ENCODE peak calls at places on chromosome 1, in seven cellular contexts. One of them, this sample, is unnamed.

GRCh38 chr1:106292130-106292529 is 764.3 kb upstream of the PRMT6 start:
- DNase-seq in ACHN: no peak
- DNase-seq in DMS 273 treated with DMSO at 0.1 percent for 48 hours: no peak
- DNase-seq in activated CD4-positive, CD25-positive, alpha-beta regulatory T cell treated with anti-CD3 and anti-CD28 coated beads, Interleukin-2, amount 50 U/mL, for 72 hours: no peak
- DNase-seq in activated naive CD4-positive, alpha-beta T cell treated with anti-CD3 and anti-CD28 coated beads for 36 hours: no peak
- DNase-seq in AG04450: no peak
- DNase-seq in BJ: no peak
- DNase-seq in this sample: no peak

GRCh38 chr1:65993047-65993363 is 200.3 kb downstream of the PDE4B start:
- DNase-seq in ACHN: no peak
- DNase-seq in activated CD4-positive, CD25-positive, alpha-beta regulatory T cell treated with anti-CD3 and anti-CD28 coated beads, Interleukin-2, amount 50 U/mL, for 72 hours: no peak
- DNase-seq in AG04450: no peak
- DNase-seq in BJ: no peak
- DNase-seq in activated naive CD4-positive, alpha-beta T cell treated with anti-CD3 and anti-CD28 coated beads for 36 hours: no peak
- DNase-seq in DMS 273 treated with DMSO at 0.1 percent for 48 hours: no peak
- DNase-seq in this sample: no peak

GRCh38 chr1:22379566-22379965 is 72.1 kb upstream of the ZBTB40 start:
- DNase-seq in activated CD4-positive, CD25-positive, alpha-beta regulatory T cell treated with anti-CD3 and anti-CD28 coated beads, Interleukin-2, amount 50 U/mL, for 72 hours: no peak
- DNase-seq in ACHN: no peak
- DNase-seq in AG04450: no peak
- DNase-seq in DMS 273 treated with DMSO at 0.1 percent for 48 hours: no peak
- DNase-seq in BJ: peak; percentile 54
- DNase-seq in activated naive CD4-positive, alpha-beta T cell treated with anti-CD3 and anti-CD28 coated beads for 36 hours: no peak
- DNase-seq in this sample: peak; percentile 92

GRCh38 chr1:211370669-211371068 is 44.0 kb downstream of the TRAF5 start:
- DNase-seq in BJ: no peak
- DNase-seq in DMS 273 treated with DMSO at 0.1 percent for 48 hours: no peak
- DNase-seq in AG04450: no peak
- DNase-seq in ACHN: no peak
- DNase-seq in activated CD4-positive, CD25-positive, alpha-beta regulatory T cell treated with anti-CD3 and anti-CD28 coated beads, Interleukin-2, amount 50 U/mL, for 72 hours: no peak
- DNase-seq in activated naive CD4-positive, alpha-beta T cell treated with anti-CD3 and anti-CD28 coated beads for 36 hours: no peak
- DNase-seq in this sample: no peak

GRCh38 chr1:93616996-93617669 is 64.5 kb downstream of the BCAR3 start:
- DNase-seq in activated naive CD4-positive, alpha-beta T cell treated with anti-CD3 and anti-CD28 coated beads for 36 hours: no peak
- DNase-seq in AG04450: no peak
- DNase-seq in DMS 273 treated with DMSO at 0.1 percent for 48 hours: peak; percentile 36
- DNase-seq in BJ: no peak
- DNase-seq in ACHN: no peak
- DNase-seq in activated CD4-positive, CD25-positive, alpha-beta regulatory T cell treated with anti-CD3 and anti-CD28 coated beads, Interleukin-2, amount 50 U/mL, for 72 hours: no peak
- DNase-seq in this sample: no peak

GRCh38 chr1:42853116-42853884 is 6.9 kb downstream of the ZNF691 start:
- DNase-seq in ACHN: no peak
- DNase-seq in BJ: no peak
- DNase-seq in activated naive CD4-positive, alpha-beta T cell treated with anti-CD3 and anti-CD28 coated beads for 36 hours: no peak
- DNase-seq in activated CD4-positive, CD25-positive, alpha-beta regulatory T cell treated with anti-CD3 and anti-CD28 coated beads, Interleukin-2, amount 50 U/mL, for 72 hours: no peak
- DNase-seq in DMS 273 treated with DMSO at 0.1 percent for 48 hours: no peak
- DNase-seq in AG04450: no peak
- DNase-seq in this sample: no peak

GRCh38 chr1:171803056-171803455 is 21.6 kb downstream of the METTL13 start:
- DNase-seq in DMS 273 treated with DMSO at 0.1 percent for 48 hours: no peak
- DNase-seq in activated naive CD4-positive, alpha-beta T cell treated with anti-CD3 and anti-CD28 coated beads for 36 hours: no peak
- DNase-seq in BJ: no peak
- DNase-seq in ACHN: no peak
- DNase-seq in activated CD4-positive, CD25-positive, alpha-beta regulatory T cell treated with anti-CD3 and anti-CD28 coated beads, Interleukin-2, amount 50 U/mL, for 72 hours: no peak
- DNase-seq in AG04450: peak; percentile 37
- DNase-seq in this sample: no peak

GRCh38 chr1:241225741-241226140 is 131.3 kb downstream of the RGS7 start:
- DNase-seq in DMS 273 treated with DMSO at 0.1 percent for 48 hours: no peak
- DNase-seq in activated naive CD4-positive, alpha-beta T cell treated with anti-CD3 and anti-CD28 coated beads for 36 hours: no peak
- DNase-seq in BJ: no peak
- DNase-seq in activated CD4-positive, CD25-positive, alpha-beta regulatory T cell treated with anti-CD3 and anti-CD28 coated beads, Interleukin-2, amount 50 U/mL, for 72 hours: no peak
- DNase-seq in ACHN: no peak
- DNase-seq in AG04450: no peak
- DNase-seq in this sample: no peak

GRCh38 chr1:230713915-230714764 is at the start of gene AGT:
- DNase-seq in AG04450: peak; percentile 74
- DNase-seq in DMS 273 treated with DMSO at 0.1 percent for 48 hours: peak; percentile 44
- DNase-seq in BJ: peak; percentile 61
- DNase-seq in activated CD4-positive, CD25-positive, alpha-beta regulatory T cell treated with anti-CD3 and anti-CD28 coated beads, Interleukin-2, amount 50 U/mL, for 72 hours: no peak
- DNase-seq in ACHN: peak; percentile 63
- DNase-seq in activated naive CD4-positive, alpha-beta T cell treated with anti-CD3 and anti-CD28 coated beads for 36 hours: no peak
- DNase-seq in this sample: peak; percentile 17

GRCh38 chr1:111099289-111099688 is 40.6 kb downstream of the DRAM2 start:
- DNase-seq in DMS 273 treated with DMSO at 0.1 percent for 48 hours: no peak
- DNase-seq in AG04450: no peak
- DNase-seq in BJ: no peak
- DNase-seq in ACHN: no peak
- DNase-seq in activated naive CD4-positive, alpha-beta T cell treated with anti-CD3 and anti-CD28 coated beads for 36 hours: no peak
- DNase-seq in activated CD4-positive, CD25-positive, alpha-beta regulatory T cell treated with anti-CD3 and anti-CD28 coated beads, Interleukin-2, amount 50 U/mL, for 72 hours: no peak
- DNase-seq in this sample: no peak

GRCh38 chr1:113109908-113110554 is 37.0 kb downstream of the LRIG2 start:
- DNase-seq in ACHN: no peak
- DNase-seq in DMS 273 treated with DMSO at 0.1 percent for 48 hours: no peak
- DNase-seq in BJ: peak; percentile 93
- DNase-seq in AG04450: peak; percentile 78
- DNase-seq in activated CD4-positive, CD25-positive, alpha-beta regulatory T cell treated with anti-CD3 and anti-CD28 coated beads, Interleukin-2, amount 50 U/mL, for 72 hours: no peak
- DNase-seq in activated naive CD4-positive, alpha-beta T cell treated with anti-CD3 and anti-CD28 coated beads for 36 hours: no peak
- DNase-seq in this sample: peak; percentile 56

GRCh38 chr1:172390620-172391491 is 29.6 kb upstream of the C1orf105 start:
- DNase-seq in activated CD4-positive, CD25-positive, alpha-beta regulatory T cell treated with anti-CD3 and anti-CD28 coated beads, Interleukin-2, amount 50 U/mL, for 72 hours: no peak
- DNase-seq in BJ: peak; percentile 47
- DNase-seq in activated naive CD4-positive, alpha-beta T cell treated with anti-CD3 and anti-CD28 coated beads for 36 hours: no peak
- DNase-seq in DMS 273 treated with DMSO at 0.1 percent for 48 hours: no peak
- DNase-seq in AG04450: no peak
- DNase-seq in ACHN: no peak
- DNase-seq in this sample: no peak

GRCh38 chr1:32817815-32818786 is 648 bp downstream of the S100PBP start:
- DNase-seq in activated CD4-positive, CD25-positive, alpha-beta regulatory T cell treated with anti-CD3 and anti-CD28 coated beads, Interleukin-2, amount 50 U/mL, for 72 hours: no peak
- DNase-seq in BJ: no peak
- DNase-seq in AG04450: no peak
- DNase-seq in ACHN: peak; percentile 73
- DNase-seq in activated naive CD4-positive, alpha-beta T cell treated with anti-CD3 and anti-CD28 coated beads for 36 hours: peak; percentile 48
- DNase-seq in DMS 273 treated with DMSO at 0.1 percent for 48 hours: peak; percentile 29
- DNase-seq in this sample: no peak

GRCh38 chr1:236687273-236687672 is 974 bp downstream of the ACTN2 start:
- DNase-seq in BJ: no peak
- DNase-seq in AG04450: no peak
- DNase-seq in ACHN: no peak
- DNase-seq in activated naive CD4-positive, alpha-beta T cell treated with anti-CD3 and anti-CD28 coated beads for 36 hours: no peak
- DNase-seq in activated CD4-positive, CD25-positive, alpha-beta regulatory T cell treated with anti-CD3 and anti-CD28 coated beads, Interleukin-2, amount 50 U/mL, for 72 hours: no peak
- DNase-seq in DMS 273 treated with DMSO at 0.1 percent for 48 hours: no peak
- DNase-seq in this sample: no peak

GRCh38 chr1:80217377-80217986 is 1211.0 kb upstream of the ADGRL4 start:
- DNase-seq in DMS 273 treated with DMSO at 0.1 percent for 48 hours: no peak
- DNase-seq in activated CD4-positive, CD25-positive, alpha-beta regulatory T cell treated with anti-CD3 and anti-CD28 coated beads, Interleukin-2, amount 50 U/mL, for 72 hours: no peak
- DNase-seq in AG04450: peak; percentile 20
- DNase-seq in activated naive CD4-positive, alpha-beta T cell treated with anti-CD3 and anti-CD28 coated beads for 36 hours: no peak
- DNase-seq in ACHN: peak; percentile 79
- DNase-seq in BJ: no peak
- DNase-seq in this sample: peak; percentile 30

GRCh38 chr1:198679535-198680173 is 40.8 kb downstream of the PTPRC start:
- DNase-seq in activated naive CD4-positive, alpha-beta T cell treated with anti-CD3 and anti-CD28 coated beads for 36 hours: no peak
- DNase-seq in BJ: no peak
- DNase-seq in AG04450: no peak
- DNase-seq in ACHN: no peak
- DNase-seq in DMS 273 treated with DMSO at 0.1 percent for 48 hours: no peak
- DNase-seq in activated CD4-positive, CD25-positive, alpha-beta regulatory T cell treated with anti-CD3 and anti-CD28 coated beads, Interleukin-2, amount 50 U/mL, for 72 hours: peak; percentile 45
- DNase-seq in this sample: no peak

GRCh38 chr1:25065246-25066238 is 135.5 kb upstream of the RUNX3 start:
- DNase-seq in activated CD4-positive, CD25-positive, alpha-beta regulatory T cell treated with anti-CD3 and anti-CD28 coated beads, Interleukin-2, amount 50 U/mL, for 72 hours: peak; percentile 25
- DNase-seq in BJ: peak; percentile 27
- DNase-seq in AG04450: no peak
- DNase-seq in ACHN: no peak
- DNase-seq in DMS 273 treated with DMSO at 0.1 percent for 48 hours: no peak
- DNase-seq in activated naive CD4-positive, alpha-beta T cell treated with anti-CD3 and anti-CD28 coated beads for 36 hours: no peak
- DNase-seq in this sample: no peak

GRCh38 chr1:165345502-165345901 is 11.0 kb downstream of the LMX1A start:
- DNase-seq in activated CD4-positive, CD25-positive, alpha-beta regulatory T cell treated with anti-CD3 and anti-CD28 coated beads, Interleukin-2, amount 50 U/mL, for 72 hours: no peak
- DNase-seq in AG04450: no peak
- DNase-seq in BJ: no peak
- DNase-seq in ACHN: no peak
- DNase-seq in activated naive CD4-positive, alpha-beta T cell treated with anti-CD3 and anti-CD28 coated beads for 36 hours: no peak
- DNase-seq in DMS 273 treated with DMSO at 0.1 percent for 48 hours: no peak
- DNase-seq in this sample: no peak

GRCh38 chr1:19300211-19300610 is 11.6 kb upstream of the AKR7A3 start:
- DNase-seq in DMS 273 treated with DMSO at 0.1 percent for 48 hours: no peak
- DNase-seq in AG04450: no peak
- DNase-seq in ACHN: no peak
- DNase-seq in activated naive CD4-positive, alpha-beta T cell treated with anti-CD3 and anti-CD28 coated beads for 36 hours: no peak
- DNase-seq in BJ: no peak
- DNase-seq in activated CD4-positive, CD25-positive, alpha-beta regulatory T cell treated with anti-CD3 and anti-CD28 coated beads, Interleukin-2, amount 50 U/mL, for 72 hours: no peak
- DNase-seq in this sample: no peak

GRCh38 chr1:163509126-163509525 is 187.4 kb downstream of the NUF2 start:
- DNase-seq in BJ: no peak
- DNase-seq in DMS 273 treated with DMSO at 0.1 percent for 48 hours: no peak
- DNase-seq in ACHN: no peak
- DNase-seq in activated naive CD4-positive, alpha-beta T cell treated with anti-CD3 and anti-CD28 coated beads for 36 hours: no peak
- DNase-seq in AG04450: no peak
- DNase-seq in activated CD4-positive, CD25-positive, alpha-beta regulatory T cell treated with anti-CD3 and anti-CD28 coated beads, Interleukin-2, amount 50 U/mL, for 72 hours: no peak
- DNase-seq in this sample: no peak

GRCh38 chr1:38101037-38101782 is 54.6 kb upstream of the POU3F1 start:
- DNase-seq in AG04450: no peak
- DNase-seq in ACHN: no peak
- DNase-seq in DMS 273 treated with DMSO at 0.1 percent for 48 hours: no peak
- DNase-seq in BJ: no peak
- DNase-seq in activated CD4-positive, CD25-positive, alpha-beta regulatory T cell treated with anti-CD3 and anti-CD28 coated beads, Interleukin-2, amount 50 U/mL, for 72 hours: no peak
- DNase-seq in activated naive CD4-positive, alpha-beta T cell treated with anti-CD3 and anti-CD28 coated beads for 36 hours: no peak
- DNase-seq in this sample: no peak

This sample was measured in HFF-Myc.